ENCODE peak calls at places on chromosomes 3 and 15, in seven cellular contexts. One of them, this sample, is unnamed.
A peak's percentile ranks its signal among the peaks of the same experiment; 100 is the strongest.

GRCh38 chr3:15229262-15229661 is 23.2 kb downstream of the CAPN7 start:
- DNase-seq in endothelial cell of umbilical vein: no peak
- DNase-seq in sigmoid colon: no peak
- DNase-seq in Peyer's patch: no peak
- DNase-seq in HepG2: no peak
- DNase-seq in tibial artery: no peak
- DNase-seq in IMR-90: no peak
- DNase-seq in this sample: no peak

GRCh38 chr3:17937081-17937480 is 194.7 kb upstream of the TBC1D5 start:
- DNase-seq in endothelial cell of umbilical vein: no peak
- DNase-seq in sigmoid colon: no peak
- DNase-seq in Peyer's patch: peak; percentile 48
- DNase-seq in HepG2: no peak
- DNase-seq in tibial artery: no peak
- DNase-seq in IMR-90: no peak
- DNase-seq in this sample: no peak

GRCh38 chr15:96851613-96852012 is 521.1 kb downstream of the NR2F2 start:
- DNase-seq in endothelial cell of umbilical vein: peak; percentile 43
- DNase-seq in sigmoid colon: no peak
- DNase-seq in Peyer's patch: no peak
- DNase-seq in HepG2: no peak
- DNase-seq in tibial artery: peak; percentile 22
- DNase-seq in IMR-90: peak; percentile 12
- DNase-seq in this sample: peak; percentile 98

GRCh38 chr3:160707187-160707789 is 30.3 kb downstream of the ARL14 start:
- DNase-seq in endothelial cell of umbilical vein: peak; percentile 43
- DNase-seq in sigmoid colon: no peak
- DNase-seq in Peyer's patch: peak; percentile 56
- DNase-seq in HepG2: peak; percentile 38
- DNase-seq in tibial artery: no peak
- DNase-seq in IMR-90: peak; percentile 50
- DNase-seq in this sample: peak; percentile 71

GRCh38 chr15:57527382-57528091 is 64.2 kb upstream of the MYZAP start:
- DNase-seq in endothelial cell of umbilical vein: peak; percentile 86
- DNase-seq in sigmoid colon: peak; percentile 71
- DNase-seq in Peyer's patch: peak; percentile 66
- DNase-seq in HepG2: peak; percentile 76
- DNase-seq in tibial artery: peak; percentile 50
- DNase-seq in IMR-90: peak; percentile 88
- DNase-seq in this sample: peak; percentile 90

GRCh38 chr3:142642956-142643355 is 46.8 kb downstream of the PLS1 start:
- DNase-seq in endothelial cell of umbilical vein: no peak
- DNase-seq in sigmoid colon: no peak
- DNase-seq in Peyer's patch: no peak
- DNase-seq in HepG2: no peak
- DNase-seq in tibial artery: no peak
- DNase-seq in IMR-90: no peak
- DNase-seq in this sample: no peak

GRCh38 chr3:193974147-193974546 is 161.8 kb upstream of the HES1 start:
- DNase-seq in endothelial cell of umbilical vein: peak; percentile 40
- DNase-seq in sigmoid colon: no peak
- DNase-seq in Peyer's patch: no peak
- DNase-seq in HepG2: no peak
- DNase-seq in tibial artery: no peak
- DNase-seq in IMR-90: peak; percentile 42
- DNase-seq in this sample: peak; percentile 97

GRCh38 chr15:91535856-91536500 is 317.5 kb upstream of the SLCO3A1 start:
- DNase-seq in endothelial cell of umbilical vein: no peak
- DNase-seq in sigmoid colon: no peak
- DNase-seq in Peyer's patch: no peak
- DNase-seq in HepG2: no peak
- DNase-seq in tibial artery: no peak
- DNase-seq in IMR-90: no peak
- DNase-seq in this sample: no peak

GRCh38 chr15:75008249-75009017 is 13.1 kb downstream of the SCAMP5 start:
- DNase-seq in endothelial cell of umbilical vein: no peak
- DNase-seq in sigmoid colon: no peak
- DNase-seq in Peyer's patch: no peak
- DNase-seq in HepG2: no peak
- DNase-seq in tibial artery: no peak
- DNase-seq in IMR-90: no peak
- DNase-seq in this sample: no peak

GRCh38 chr3:134650431-134651346 is at the start of gene KY:
- DNase-seq in endothelial cell of umbilical vein: no peak
- DNase-seq in sigmoid colon: no peak
- DNase-seq in Peyer's patch: no peak
- DNase-seq in HepG2: no peak
- DNase-seq in tibial artery: no peak
- DNase-seq in IMR-90: peak; percentile 26
- DNase-seq in this sample: peak; percentile 28

GRCh38 chr3:141769171-141769894 is 6.1 kb downstream of the GRK7 start:
- DNase-seq in endothelial cell of umbilical vein: peak; percentile 47
- DNase-seq in sigmoid colon: no peak
- DNase-seq in Peyer's patch: no peak
- DNase-seq in HepG2: peak; percentile 28
- DNase-seq in tibial artery: no peak
- DNase-seq in IMR-90: peak; percentile 31
- DNase-seq in this sample: no peak

GRCh38 chr3:30948436-30948835 is 54.0 kb upstream of the GADL1 start:
- DNase-seq in endothelial cell of umbilical vein: no peak
- DNase-seq in sigmoid colon: no peak
- DNase-seq in Peyer's patch: no peak
- DNase-seq in HepG2: no peak
- DNase-seq in tibial artery: no peak
- DNase-seq in IMR-90: no peak
- DNase-seq in this sample: no peak

GRCh38 chr3:169812844-169813677 is at the start of the genes LRRC34 and LRRIQ4:
- DNase-seq in endothelial cell of umbilical vein: peak; percentile 77
- DNase-seq in sigmoid colon: peak; percentile 87
- DNase-seq in Peyer's patch: peak; percentile 93
- DNase-seq in HepG2: no peak
- DNase-seq in tibial artery: peak; percentile 74
- DNase-seq in IMR-90: peak; percentile 43
- DNase-seq in this sample: peak; percentile 55

GRCh38 chr3:146831657-146832056 is 226.5 kb upstream of the PLSCR5 start:
- DNase-seq in endothelial cell of umbilical vein: no peak
- DNase-seq in sigmoid colon: no peak
- DNase-seq in Peyer's patch: no peak
- DNase-seq in HepG2: no peak
- DNase-seq in tibial artery: no peak
- DNase-seq in IMR-90: no peak
- DNase-seq in this sample: no peak

GRCh38 chr3:123651449-123652345 is 66.8 kb upstream of the HACD2 start:
- DNase-seq in endothelial cell of umbilical vein: no peak
- DNase-seq in sigmoid colon: peak; percentile 82
- DNase-seq in Peyer's patch: no peak
- DNase-seq in HepG2: no peak
- DNase-seq in tibial artery: no peak
- DNase-seq in IMR-90: no peak
- DNase-seq in this sample: no peak

GRCh38 chr15:53110999-53111398 is 320.9 kb upstream of the ONECUT1 start:
- DNase-seq in endothelial cell of umbilical vein: no peak
- DNase-seq in sigmoid colon: no peak
- DNase-seq in Peyer's patch: no peak
- DNase-seq in HepG2: no peak
- DNase-seq in tibial artery: no peak
- DNase-seq in IMR-90: no peak
- DNase-seq in this sample: no peak

GRCh38 chr15:35540885-35541284 is 5.1 kb downstream of the DPH6 start:
- DNase-seq in endothelial cell of umbilical vein: no peak
- DNase-seq in sigmoid colon: no peak
- DNase-seq in Peyer's patch: no peak
- DNase-seq in HepG2: no peak
- DNase-seq in tibial artery: no peak
- DNase-seq in IMR-90: peak; percentile 89
- DNase-seq in this sample: peak; percentile 74

GRCh38 chr3:59446775-59447465 is 397.1 kb upstream of the CFAP20DC start:
- DNase-seq in endothelial cell of umbilical vein: no peak
- DNase-seq in sigmoid colon: no peak
- DNase-seq in Peyer's patch: no peak
- DNase-seq in HepG2: no peak
- DNase-seq in tibial artery: no peak
- DNase-seq in IMR-90: no peak
- DNase-seq in this sample: peak; percentile 55

GRCh38 chr3:194541483-194541882 is 54.7 kb upstream of the ATP13A3 start:
- DNase-seq in endothelial cell of umbilical vein: no peak
- DNase-seq in sigmoid colon: no peak
- DNase-seq in Peyer's patch: no peak
- DNase-seq in HepG2: no peak
- DNase-seq in tibial artery: no peak
- DNase-seq in IMR-90: no peak
- DNase-seq in this sample: no peak

GRCh38 chr3:195040094-195040493 is 230.9 kb downstream of the XXYLT1 start:
- DNase-seq in endothelial cell of umbilical vein: no peak
- DNase-seq in sigmoid colon: no peak
- DNase-seq in Peyer's patch: peak; percentile 49
- DNase-seq in HepG2: no peak
- DNase-seq in tibial artery: no peak
- DNase-seq in IMR-90: no peak
- DNase-seq in this sample: no peak

GRCh38 chr3:159881828-159882309 is 106.8 kb upstream of the IL12A start:
- DNase-seq in endothelial cell of umbilical vein: peak; percentile 60
- DNase-seq in sigmoid colon: peak; percentile 67
- DNase-seq in Peyer's patch: no peak
- DNase-seq in HepG2: no peak
- DNase-seq in tibial artery: no peak
- DNase-seq in IMR-90: no peak
- DNase-seq in this sample: peak; percentile 61

GRCh38 chr3:67509471-67510075 is 144.8 kb downstream of the SUCLG2 start:
- DNase-seq in endothelial cell of umbilical vein: no peak
- DNase-seq in sigmoid colon: no peak
- DNase-seq in Peyer's patch: no peak
- DNase-seq in HepG2: no peak
- DNase-seq in tibial artery: no peak
- DNase-seq in IMR-90: peak; percentile 6
- DNase-seq in this sample: no peak

DNA sequence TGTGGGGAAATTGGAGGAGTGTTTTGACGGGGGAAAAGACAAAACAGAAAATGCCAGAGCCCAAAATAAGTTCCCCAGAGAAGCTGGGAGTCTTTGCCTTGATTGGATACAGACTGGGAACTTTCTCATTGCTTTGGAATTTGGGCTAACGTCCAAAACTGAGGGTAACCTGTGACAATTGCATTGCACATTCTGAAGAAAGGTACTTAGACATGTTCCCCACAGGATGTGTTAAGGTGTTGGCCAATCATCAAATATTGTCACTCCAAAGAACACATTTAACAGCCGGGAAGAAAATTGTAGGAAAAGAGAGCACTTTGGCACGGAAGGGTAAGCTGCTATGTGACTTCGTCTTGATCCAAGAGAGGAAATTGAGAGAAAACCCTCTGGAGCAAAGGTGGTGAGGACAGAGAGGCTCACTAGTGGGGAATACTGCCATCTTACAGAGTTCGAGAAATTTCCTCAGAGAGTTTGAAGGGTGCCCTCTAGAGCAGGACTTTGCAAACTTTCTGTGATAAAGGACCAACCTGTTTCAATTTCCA is 619.5 kb upstream of the TBL1XR1 start:
- DNase-seq in endothelial cell of umbilical vein: peak; percentile 62
- DNase-seq in sigmoid colon: no peak
- DNase-seq in Peyer's patch: no peak
- DNase-seq in HepG2: peak; percentile 69
- DNase-seq in tibial artery: no peak
- DNase-seq in IMR-90: peak; percentile 59
- DNase-seq in this sample: peak; percentile 38
- TF ChIP-seq CTCF in endothelial cell of umbilical vein: no peak
- TF ChIP-seq CTCF in sigmoid colon: no peak
- TF ChIP-seq CTCF in Peyer's patch: no peak
- TF ChIP-seq CTCF in HepG2: peak; percentile 16
- TF ChIP-seq CTCF in tibial artery: peak; percentile 7
- TF ChIP-seq CTCF in IMR-90: no peak
- TF ChIP-seq CTCF in this sample: no peak

DNA sequence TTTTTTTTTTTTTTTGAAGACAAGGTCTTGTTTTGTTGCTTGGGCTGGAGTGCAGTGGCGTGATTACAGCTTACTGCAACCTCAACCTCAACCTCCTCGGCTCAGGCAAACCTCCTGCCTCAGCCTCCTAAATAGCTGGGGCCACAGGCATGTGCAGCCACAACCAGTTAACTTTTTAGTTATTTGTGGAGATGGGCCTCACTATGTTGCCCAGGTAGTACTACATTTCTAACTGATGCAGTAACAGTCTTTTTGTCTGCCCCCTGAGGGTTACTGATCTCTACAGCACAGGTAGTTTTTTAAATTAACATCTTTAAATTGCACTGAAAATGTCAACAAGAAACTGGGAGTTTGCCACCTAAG is 3.4 kb upstream of the LMLN start:
- DNase-seq in endothelial cell of umbilical vein: no peak
- DNase-seq in sigmoid colon: no peak
- DNase-seq in Peyer's patch: no peak
- DNase-seq in HepG2: no peak
- DNase-seq in tibial artery: no peak
- DNase-seq in IMR-90: no peak
- DNase-seq in this sample: no peak
- H3K27ac ChIP-seq in endothelial cell of umbilical vein: no peak overlapping the region
- H3K27ac ChIP-seq in sigmoid colon: no peak overlapping the region
- H3K27ac ChIP-seq in Peyer's patch: no peak overlapping the region
- H3K27ac ChIP-seq in HepG2: peak overlapping the region; percentile 52
- H3K27ac ChIP-seq in tibial artery: no peak overlapping the region
- H3K27ac ChIP-seq in IMR-90: no peak overlapping the region
- H3K27ac ChIP-seq in this sample: no peak overlapping the region

GRCh38 chr15:26628071-26628470 is 144.8 kb downstream of the GABRB3 start:
- DNase-seq in endothelial cell of umbilical vein: no peak
- DNase-seq in sigmoid colon: no peak
- DNase-seq in Peyer's patch: no peak
- DNase-seq in HepG2: no peak
- DNase-seq in tibial artery: no peak
- DNase-seq in IMR-90: no peak
- DNase-seq in this sample: no peak
- TF ChIP-seq CTCF in endothelial cell of umbilical vein: no peak
- TF ChIP-seq CTCF in sigmoid colon: no peak
- TF ChIP-seq CTCF in Peyer's patch: no peak
- TF ChIP-seq CTCF in HepG2: no peak
- TF ChIP-seq CTCF in tibial artery: no peak
- TF ChIP-seq CTCF in IMR-90: no peak
- TF ChIP-seq CTCF in this sample: no peak

GRCh38 chr3:69784854-69785523 is 45.7 kb downstream of the MITF start:
- DNase-seq in endothelial cell of umbilical vein: peak; percentile 41
- DNase-seq in sigmoid colon: peak; percentile 89
- DNase-seq in Peyer's patch: peak; percentile 49
- DNase-seq in HepG2: no peak
- DNase-seq in tibial artery: peak; percentile 65
- DNase-seq in IMR-90: peak; percentile 83
- DNase-seq in this sample: peak; percentile 82

GRCh38 chr3:69787436-69788168 is 48.3 kb downstream of the MITF start:
- DNase-seq in endothelial cell of umbilical vein: peak; percentile 75
- DNase-seq in sigmoid colon: no peak
- DNase-seq in Peyer's patch: no peak
- DNase-seq in HepG2: no peak
- DNase-seq in tibial artery: no peak
- DNase-seq in IMR-90: peak; percentile 83
- DNase-seq in this sample: peak; percentile 89

GRCh38 chr3:69791111-69791510 is 51.8 kb downstream of the MITF start:
- DNase-seq in endothelial cell of umbilical vein: no peak
- DNase-seq in sigmoid colon: peak; percentile 90
- DNase-seq in Peyer's patch: peak; percentile 76
- DNase-seq in HepG2: no peak
- DNase-seq in tibial artery: peak; percentile 87
- DNase-seq in IMR-90: peak; percentile 84
- DNase-seq in this sample: peak; percentile 79

GRCh38 chr3:69785769-69786311 is 46.6 kb downstream of the MITF start:
- DNase-seq in endothelial cell of umbilical vein: no peak
- DNase-seq in sigmoid colon: no peak
- DNase-seq in Peyer's patch: no peak
- DNase-seq in HepG2: no peak
- DNase-seq in tibial artery: no peak
- DNase-seq in IMR-90: no peak
- DNase-seq in this sample: no peak

GRCh38 chr3:69786854-69787253 is 47.6 kb downstream of the MITF start:
- DNase-seq in endothelial cell of umbilical vein: no peak
- DNase-seq in sigmoid colon: no peak
- DNase-seq in Peyer's patch: no peak
- DNase-seq in HepG2: no peak
- DNase-seq in tibial artery: no peak
- DNase-seq in IMR-90: no peak
- DNase-seq in this sample: no peak
- H3K27ac ChIP-seq in endothelial cell of umbilical vein: peak overlapping the region; percentile 75
- H3K27ac ChIP-seq in sigmoid colon: peak overlapping the region; percentile 58
- H3K27ac ChIP-seq in Peyer's patch: no peak overlapping the region
- H3K27ac ChIP-seq in HepG2: no peak overlapping the region
- H3K27ac ChIP-seq in tibial artery: peak overlapping the region; percentile 32
- H3K27ac ChIP-seq in IMR-90: peak overlapping the region; percentile 81
- H3K27ac ChIP-seq in this sample: no peak overlapping the region